ENCODE peak calls at places on chromosomes 6 and 20, in six cellular contexts. Y, O, S, J, D and V are unnamed samples.

GRCh38 chr6:148247386-148248063 is 95.1 kb upstream of the SASH1 start:
- DNase-seq in Y (no peak), O (no peak), S (no peak), J (no peak), D (no peak), V (no peak)

GRCh38 chr6:110878751-110879539 is 4.4 kb downstream of the AMD1 start:
- DNase-seq in Y (no peak), O (peak), S (peak), J (no peak), D (peak), V (peak)

GRCh38 chr6:20826378-20826777 is 292.1 kb downstream of the CDKAL1 start:
- DNase-seq in Y (no peak), O (peak), S (no peak), J (no peak), D (no peak), V (no peak)

GRCh38 chr6:32879691-32880090 is 25.7 kb downstream of the PSMB9 start:
- DNase-seq in Y (no peak), O (no peak), S (no peak), J (peak), D (no peak), V (peak)

GRCh38 chr6:53811082-53811481 is 16.3 kb downstream of the LRRC1 start:
- DNase-seq in Y (peak), O (no peak), S (no peak), J (no peak), D (peak), V (no peak)

GRCh38 chr20:11035211-11035610 is 361.4 kb upstream of the JAG1 start:
- DNase-seq in Y (no peak), O (peak), S (no peak), J (no peak), D (no peak), V (no peak)

GRCh38 chr6:2667617-2668016 is 83.1 kb downstream of the MYLK4 start:
- DNase-seq in Y (no peak), O (no peak), S (no peak), J (no peak), D (no peak), V (no peak)

GRCh38 chr6:13307508-13307995 is 20.8 kb downstream of the TBC1D7 start:
- DNase-seq in Y (no peak), O (peak), S (no peak), J (no peak), D (no peak), V (no peak)

GRCh38 chr6:4714961-4715501 is 61.2 kb upstream of the CDYL start:
- DNase-seq in Y (no peak), O (no peak), S (no peak), J (no peak), D (no peak), V (no peak)